ENCODE peak calls at places on chromosomes 1 and 21, in five cellular contexts. S is astrocyte, Y is dorsolateral prefrontal cortex, H is heart left ventricle, N is mesothelial cell of epicardium. U is an unnamed sample.

GRCh38 chr1:204692320-204692851 is 6.8 kb upstream of the LRRN2 start:
- DNase-seq in S (no peak), Y (no peak), H (no peak), N (no peak), U (no peak)

GRCh38 chr1:32969556-32969955 is 4.9 kb upstream of the RNF19B start:
- DNase-seq in S (peak; percentile 82), Y (no peak), H (no peak), N (no peak), U (no peak)

GRCh38 chr1:234773936-234774677 is 164.1 kb upstream of the IRF2BP2 start:
- DNase-seq in S (no peak), Y (no peak), H (no peak), N (no peak), U (no peak)

GRCh38 chr1:16719571-16720402 is 20.5 kb upstream of the RNU1-4 start:
- DNase-seq in S (no peak), Y (no peak), H (no peak), N (peak; percentile 36), U (peak; percentile 45)

GRCh38 chr1:61157420-61157987 is 75.1 kb downstream of the NFIA start:
- DNase-seq in S (peak; percentile 95), Y (no peak), H (no peak), N (no peak), U (no peak)

GRCh38 chr1:47650205-47650604 is 212.4 kb downstream of the FOXD2 start:
- DNase-seq in S (peak; percentile 93), Y (no peak), H (no peak), N (peak; percentile 38), U (no peak)

GRCh38 chr1:148385371-148386030 is 97.6 kb downstream of the PPIAL4G start:
- DNase-seq in S (no peak), Y (no peak), H (no peak), N (no peak), U (no peak)

GRCh38 chr1:225454733-225455132 is 26.9 kb upstream of the LBR start:
- DNase-seq in S (peak; percentile 82), Y (peak; percentile 82), H (no peak), N (no peak), U (peak; percentile 91)

GRCh38 chr1:247180581-247180980 is 8.8 kb upstream of the ZNF124 start:
- DNase-seq in S (no peak), Y (no peak), H (no peak), N (no peak), U (no peak)

GRCh38 chr1:206067486-206068302 is 14.7 kb downstream of the RHEX start:
- DNase-seq in S (no peak), Y (no peak), H (no peak), N (no peak), U (no peak)

GRCh38 chr1:248841702-248842395 is 3.8 kb downstream of the ZNF672 start:
- DNase-seq in S (peak; percentile 26), Y (no peak), H (no peak), N (no peak), U (no peak)

GRCh38 chr1:172125250-172125649 is 284.0 kb downstream of the DNM3 start:
- DNase-seq in S (no peak), Y (no peak), H (no peak), N (no peak), U (no peak)

GRCh38 chr1:29197590-29197924 is 15.9 kb upstream of the SRSF4 start:
- DNase-seq in S (no peak), Y (no peak), H (no peak), N (no peak), U (no peak)

GRCh38 chr1:226666164-226666506 is 72.9 kb downstream of the ITPKB start:
- DNase-seq in S (no peak), Y (peak; percentile 53), H (no peak), N (no peak), U (no peak)

GRCh38 chr1:113976609-113977278 is 2.5 kb upstream of the OLFML3 start:
- DNase-seq in S (peak; percentile 51), Y (no peak), H (no peak), N (no peak), U (no peak)

GRCh38 chr1:41528106-41528505 is 43.6 kb upstream of the EDN2 start:
- DNase-seq in S (no peak), Y (peak; percentile 4), H (no peak), N (no peak), U (no peak)

GRCh38 chr21:34544032-34544496 is 32.1 kb upstream of the KCNE1 start:
- DNase-seq in S (peak; percentile 61), Y (no peak), H (peak; percentile 74), N (no peak), U (no peak)

GRCh38 chr1:77954521-77954920 is 24.4 kb downstream of the FUBP1 start:
- DNase-seq in S (no peak), Y (no peak), H (no peak), N (no peak), U (no peak)

GRCh38 chr1:21278208-21278861 is 11.9 kb downstream of the ECE1 start:
- DNase-seq in S (peak; percentile 28), Y (no peak), H (peak; percentile 76), N (no peak), U (no peak)

GRCh38 chr1:207993477-207994445 is 82.8 kb upstream of the CD34 start:
- DNase-seq in S (no peak), Y (no peak), H (no peak), N (no peak), U (no peak)

GRCh38 chr1:119781434-119782210 is 12.9 kb upstream of the HMGCS2 start:
- DNase-seq in S (no peak), Y (no peak), H (no peak), N (no peak), U (no peak)

GRCh38 chr1:42419449-42419848 is 36.4 kb downstream of the ZMYND12 start:
- DNase-seq in S (peak; percentile 4), Y (peak; percentile 43), H (peak; percentile 70), N (no peak), U (no peak)

GRCh38 chr1:200802865-200803512 is 64.3 kb downstream of the CAMSAP2 start:
- DNase-seq in S (peak; percentile 61), Y (peak; percentile 81), H (peak; percentile 65), N (peak; percentile 81), U (peak; percentile 60)

GRCh38 chr1:8789314-8790214 is 27.9 kb downstream of the RERE start:
- DNase-seq in S (no peak), Y (no peak), H (no peak), N (peak; percentile 42), U (no peak)

GRCh38 chr1:157969693-157970485 is 23.6 kb upstream of the KIRREL1 start:
- DNase-seq in S (peak; percentile 82), Y (no peak), H (peak; percentile 41), N (no peak), U (no peak)

GRCh38 chr1:210328032-210328745 is 513 bp upstream of the HHAT start:
- DNase-seq in S (no peak), Y (no peak), H (peak; percentile 25), N (no peak), U (no peak)
- TF ChIP-seq CTCF in S (no peak), Y (no peak), H (no peak), N (no peak), U (no peak)

DNA sequence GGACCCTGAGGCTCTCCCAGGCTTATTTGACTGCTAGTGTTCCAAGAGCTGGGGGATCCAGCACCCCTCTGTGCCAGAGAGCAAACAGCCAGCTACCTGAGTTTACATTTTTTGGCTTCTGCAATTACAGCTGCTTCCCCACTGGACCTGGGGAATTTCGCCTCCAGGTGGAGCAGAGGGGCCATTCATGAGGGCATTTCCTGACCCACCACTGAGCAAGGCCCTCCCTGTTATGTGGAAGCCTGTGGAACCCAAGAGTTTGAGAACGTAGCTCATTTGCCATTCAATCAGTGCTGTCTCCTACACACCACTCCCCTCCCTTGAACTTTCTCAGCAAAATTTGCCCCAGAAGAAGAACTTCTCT is 42.7 kb upstream of the TMEM51 start:
- DNase-seq in S (no peak), Y (no peak), H (no peak), N (no peak), U (no peak)
- TF ChIP-seq CTCF in S (no peak), Y (no peak), H (no peak), N (no peak), U (no peak)

GRCh38 chr21:24509131-24509530 is 1098.2 kb downstream of the MRPL39 start:
- DNase-seq in S (no peak), Y (no peak), H (no peak), N (no peak), U (no peak)

GRCh38 chr21:24514081-24514733 is 1093.1 kb downstream of the MRPL39 start:
- DNase-seq in S (no peak), Y (no peak), H (no peak), N (no peak), U (no peak)
- TF ChIP-seq CTCF in S (peak; percentile 35), Y (peak; percentile 72), H (peak; percentile 33), N (peak; percentile 31), U (peak; percentile 62)

GRCh38 chr1:117795190-117795589 is 134.2 kb downstream of the GDAP2 start:
- DNase-seq in S (peak; percentile 87), Y (no peak), H (peak; percentile 41), N (no peak), U (no peak)
- TF ChIP-seq CTCF in S (no peak), Y (no peak), H (no peak), N (no peak), U (no peak)

GRCh38 chr21:28444567-28444966 is 548.1 kb downstream of the LTN1 start:
- DNase-seq in S (no peak), Y (no peak), H (no peak), N (no peak), U (no peak)
- TF ChIP-seq CTCF in S (no peak), Y (no peak), H (no peak), N (no peak), U (no peak)

DNA sequence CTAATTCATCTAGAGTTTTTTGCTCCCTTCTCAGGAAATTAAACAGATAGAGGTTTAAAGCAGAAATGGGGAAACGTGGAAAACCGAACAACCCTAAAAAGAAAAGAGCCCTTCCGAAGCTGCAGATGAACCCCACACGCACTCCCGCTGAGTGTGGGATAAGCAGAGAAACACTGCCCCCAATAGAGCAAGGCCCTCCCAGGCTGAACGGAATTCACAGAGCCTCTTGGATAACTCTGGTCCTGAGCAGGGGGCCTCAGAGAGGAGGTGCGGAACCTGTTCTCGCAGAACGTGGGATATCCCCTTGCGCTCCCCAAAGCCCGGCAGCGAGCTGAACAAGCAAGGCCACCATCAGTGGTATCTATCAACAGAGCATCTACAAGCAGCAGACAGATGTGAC is 44.9 kb downstream of the SSBP3 start:
- DNase-seq in S (no peak), Y (no peak), H (no peak), N (no peak), U (no peak)
- TF ChIP-seq CTCF in S (no peak), Y (peak; percentile 53), H (peak; percentile 16), N (no peak), U (no peak)

U was measured in CD14-positive monocyte.